ENCODE peak calls at places on chromosome 13, in five cellular contexts. K, O, Q, A and G are unnamed samples.

GRCh38 chr13:100274942-100275506 is 186.1 kb downstream of the PCCA start:
- DNase-seq in K (no peak), O (no peak), Q (peak; percentile 24), A (no peak), G (peak; percentile 63)

GRCh38 chr13:113094410-113094800 is 11.2 kb upstream of the F7 start:
- DNase-seq in K (no peak), O (no peak), Q (no peak), A (no peak), G (no peak)

GRCh38 chr13:80132741-80133601 is 208.0 kb downstream of the SPRY2 start:
- DNase-seq in K (no peak), O (peak; percentile 32), Q (no peak), A (peak; percentile 53), G (peak; percentile 51)

GRCh38 chr13:98842858-98843481 is 90.5 kb upstream of the SLC15A1 start:
- DNase-seq in K (no peak), O (peak; percentile 74), Q (peak; percentile 52), A (no peak), G (peak; percentile 67)

GRCh38 chr13:58960909-58961308 is 1202.8 kb downstream of the DIAPH3 start:
- DNase-seq in K (no peak), O (no peak), Q (peak; percentile 4), A (no peak), G (peak; percentile 14)

GRCh38 chr13:83333614-83334388 is 548.5 kb downstream of the SLITRK1 start:
- DNase-seq in K (no peak), O (no peak), Q (no peak), A (no peak), G (peak; percentile 16)

GRCh38 chr13:50893211-50893852 is 16.3 kb upstream of the RNASEH2B start:
- DNase-seq in K (no peak), O (no peak), Q (no peak), A (no peak), G (no peak)

GRCh38 chr13:73809561-73809960 is 324.6 kb downstream of the KLF12 start:
- DNase-seq in K (no peak), O (no peak), Q (peak; percentile 27), A (no peak), G (peak; percentile 36)

GRCh38 chr13:94620286-94620896 is 18.7 kb downstream of the GPR180 start:
- DNase-seq in K (no peak), O (no peak), Q (peak; percentile 41), A (no peak), G (peak; percentile 60)

GRCh38 chr13:98972627-98973026 is 5.2 kb downstream of the DOCK9 start:
- DNase-seq in K (no peak), O (no peak), Q (peak; percentile 17), A (no peak), G (no peak)

GRCh38 chr13:76965759-76966421 is 17.6 kb downstream of the ACOD1 start:
- DNase-seq in K (no peak), O (peak; percentile 50), Q (peak; percentile 46), A (no peak), G (peak; percentile 89)

GRCh38 chr13:45331981-45332830 is 8.8 kb downstream of the TPT1 start:
- DNase-seq in K (no peak), O (no peak), Q (peak; percentile 52), A (no peak), G (peak; percentile 89)

GRCh38 chr13:53844747-53845146 is 816.1 kb downstream of the OLFM4 start:
- DNase-seq in K (no peak), O (no peak), Q (no peak), A (no peak), G (no peak)

GRCh38 chr13:112648966-112649690 is 40.7 kb upstream of the ATP11A start:
- DNase-seq in K (no peak), O (no peak), Q (no peak), A (no peak), G (no peak)

GRCh38 chr13:22915442-22916082 is 265.2 kb upstream of the SGCG start:
- DNase-seq in K (no peak), O (peak; percentile 64), Q (peak; percentile 23), A (no peak), G (peak; percentile 0)

GRCh38 chr13:106736941-106737340 is 169.0 kb upstream of the ARGLU1 start:
- DNase-seq in K (no peak), O (no peak), Q (no peak), A (no peak), G (no peak)

GRCh38 chr13:52158629-52159158 is 703 bp downstream of the NEK3 start:
- DNase-seq in K (no peak), O (peak; percentile 32), Q (peak; percentile 22), A (no peak), G (peak; percentile 37)

GRCh38 chr13:33918199-33918932 is 100.4 kb downstream of the RFC3 start:
- DNase-seq in K (no peak), O (no peak), Q (peak; percentile 38), A (no peak), G (peak; percentile 85)

GRCh38 chr13:114185182-114185971 is 6.3 kb downstream of the CFAP97D2 start:
- DNase-seq in K (no peak), O (peak; percentile 58), Q (no peak), A (no peak), G (no peak)

GRCh38 chr13:20426766-20427448 is 98.8 kb downstream of the CRYL1 start:
- DNase-seq in K (no peak), O (no peak), Q (no peak), A (no peak), G (no peak)

GRCh38 chr13:31051999-31052398 is 109.7 kb downstream of the HSPH1 start:
- DNase-seq in K (no peak), O (no peak), Q (no peak), A (no peak), G (no peak)

DNA sequence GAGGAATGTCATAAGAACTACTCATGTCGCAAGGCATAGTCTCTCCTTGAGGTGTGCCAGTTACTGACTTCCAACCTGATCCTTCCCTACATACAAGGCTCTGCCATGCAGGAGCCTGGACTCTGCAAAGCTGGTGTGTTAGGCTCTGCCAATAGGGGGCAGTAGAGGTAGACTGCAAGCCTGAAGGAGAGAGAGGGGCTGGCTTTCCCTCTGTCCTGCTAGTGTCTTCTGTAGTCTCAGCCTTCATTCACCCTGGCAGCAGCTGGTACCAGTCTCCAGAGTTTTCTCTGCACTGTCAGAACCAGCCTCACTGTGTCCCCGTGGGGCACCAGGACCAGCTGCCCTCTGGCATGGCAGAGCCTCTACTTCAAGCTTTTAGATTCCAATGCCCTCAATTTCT is 14.5 kb downstream of the SHISA2 start:
- DNase-seq in K (no peak), O (no peak), Q (no peak), A (no peak), G (peak; percentile 49)
- TF ChIP-seq CTCF in K (no peak), O (peak; percentile 57), Q (peak; percentile 9), A (no peak), G (peak; percentile 33)

DNA sequence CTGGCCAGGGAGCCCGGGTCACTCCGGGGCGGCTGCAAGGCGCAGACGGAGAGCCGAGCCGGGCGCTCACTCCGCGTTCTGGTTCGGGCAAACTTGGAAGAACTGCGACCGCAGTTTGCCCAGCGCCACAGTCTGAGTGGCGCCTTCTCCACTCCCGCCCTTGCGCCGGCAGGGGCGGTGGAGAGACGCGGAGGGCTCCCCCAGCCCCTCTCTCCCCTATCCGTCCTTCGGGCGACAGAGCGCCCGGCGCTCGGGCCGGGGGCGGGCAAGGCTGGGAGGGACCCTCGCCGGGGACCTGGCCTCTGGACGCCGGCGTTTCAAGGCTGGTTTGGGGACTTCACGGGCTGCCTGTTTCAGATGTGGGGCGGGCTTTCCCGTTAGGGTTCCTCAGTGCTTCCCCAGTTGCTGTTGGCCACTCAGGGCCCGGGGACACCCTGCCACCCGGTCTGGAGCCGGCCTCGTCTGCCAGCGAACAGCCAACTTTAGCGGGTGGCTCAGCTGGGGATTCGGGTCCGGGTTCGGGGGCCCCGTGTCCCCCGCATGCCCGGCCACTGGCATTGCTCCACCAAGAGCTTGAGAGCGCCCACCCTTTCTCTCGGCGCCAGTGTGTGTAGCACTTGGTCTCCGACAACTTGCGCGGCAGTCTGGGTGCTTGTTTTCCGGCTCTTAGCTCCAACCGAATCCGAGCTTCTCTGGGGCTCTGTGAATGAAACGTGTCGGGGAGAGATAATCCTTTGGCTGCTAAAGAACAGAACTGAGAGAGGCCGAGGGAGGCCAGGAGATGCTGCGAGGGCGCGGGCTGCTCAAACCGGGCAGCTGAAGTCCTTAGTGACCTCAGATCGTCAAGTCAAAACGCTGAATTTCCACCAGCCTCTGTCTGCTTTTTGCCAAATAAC is 1.5 kb downstream of the GPC6 start:
- DNase-seq in K (no peak), O (peak; percentile 31), Q (no peak), A (no peak), G (peak; percentile 92)
- TF ChIP-seq CTCF in K (no peak), O (peak; percentile 41), Q (peak; percentile 52), A (no peak), G (peak; percentile 61)

GRCh38 chr13:71851541-71851940 is 15.5 kb downstream of the DACH1 start:
- DNase-seq in K (no peak), O (no peak), Q (no peak), A (no peak), G (no peak)
- TF ChIP-seq CTCF in K (no peak), O (no peak), Q (no peak), A (no peak), G (no peak)

GRCh38 chr13:71320452-71320851 is 546.6 kb downstream of the DACH1 start:
- DNase-seq in K (no peak), O (no peak), Q (no peak), A (no peak), G (peak; percentile 28)
- TF ChIP-seq CTCF in K (no peak), O (peak; percentile 22), Q (peak; percentile 10), A (no peak), G (peak; percentile 43)

GRCh38 chr13:97660488-97661086 is 226.6 kb downstream of the RAP2A start:
- DNase-seq in K (no peak), O (no peak), Q (no peak), A (no peak), G (no peak)
- TF ChIP-seq CTCF in K (no peak), O (no peak), Q (no peak), A (no peak), G (no peak)

GRCh38 chr13:97003071-97003470 is 8.8 kb upstream of the OXGR1 start:
- DNase-seq in K (no peak), O (no peak), Q (no peak), A (no peak), G (no peak)

GRCh38 chr13:97004886-97005285 is 10.6 kb upstream of the OXGR1 start:
- DNase-seq in K (no peak), O (no peak), Q (no peak), A (no peak), G (no peak)

GRCh38 chr13:97002581-97002980 is 8.3 kb upstream of the OXGR1 start:
- DNase-seq in K (no peak), O (no peak), Q (no peak), A (no peak), G (no peak)

GRCh38 chr13:97004096-97004876 is 10.0 kb upstream of the OXGR1 start:
- DNase-seq in K (no peak), O (no peak), Q (no peak), A (no peak), G (peak; percentile 38)

GRCh38 chr13:97005631-97006262 is 11.5 kb upstream of the OXGR1 start:
- DNase-seq in K (no peak), O (no peak), Q (peak; percentile 11), A (no peak), G (no peak)
- TF ChIP-seq CTCF in K (no peak), O (no peak), Q (no peak), A (no peak), G (no peak)

DNA sequence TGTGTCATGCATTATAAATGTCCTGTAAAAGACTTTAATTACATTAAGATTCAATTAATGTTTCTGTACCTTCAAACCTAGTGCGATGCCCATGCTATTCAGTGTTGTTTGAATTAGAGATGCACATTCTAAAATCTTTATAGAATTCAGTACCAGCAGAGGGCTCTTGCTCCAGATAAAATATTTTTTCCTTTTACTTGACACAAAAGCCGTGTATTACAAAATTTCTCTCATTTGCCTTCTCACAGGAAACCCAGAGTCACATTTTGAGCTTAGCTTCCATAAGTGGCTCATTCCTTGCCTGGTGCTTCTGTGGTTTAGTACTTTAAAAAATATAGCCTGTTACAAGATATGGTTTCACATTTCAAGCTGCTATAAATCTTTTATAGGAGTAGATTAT is 101.2 kb downstream of the RNF17 start:
- DNase-seq in K (no peak), O (no peak), Q (no peak), A (no peak), G (peak; percentile 16)
- TF ChIP-seq CTCF in K (no peak), O (no peak), Q (no peak), A (no peak), G (no peak)